ENCODE peak calls at places on chromosomes 16 and 17, in six cellular contexts. Z is body of pancreas; X is HuH-7; M is posterior cingulate gyrus; U is stimulated activated CD4-positive, alpha-beta T cell treated with anti-CD3 and anti-CD28 coated beads, Interleukin-4, amount 100 ng/mL, for 24 hours; G is NCI-H1092. F is an unnamed sample.

GRCh38 chr17:19319771-19320505 is 42.6 kb downstream of the B9D1 start:
- DNase-seq in Z (no peak), X (no peak), M (peak), U (no peak), G (no peak), F (no peak)

GRCh38 chr17:81076097-81076754 is 41.3 kb downstream of the BAIAP2 start:
- DNase-seq in Z (no peak), X (no peak), M (peak), U (no peak), G (no peak), F (no peak)

GRCh38 chr16:21301168-21301894 is 23.2 kb upstream of the CRYM start:
- DNase-seq in Z (peak), X (peak), M (peak), U (peak), G (peak), F (peak)

GRCh38 chr17:36778458-36778857 is 158.8 kb upstream of the LHX1 start:
- DNase-seq in Z (no peak), X (no peak), M (no peak), U (no peak), G (no peak), F (no peak)

GRCh38 chr17:64097196-64097936 is 32.6 kb downstream of the ERN1 start:
- DNase-seq in Z (no peak), X (no peak), M (no peak), U (no peak), G (no peak), F (no peak)

GRCh38 chr17:81387235-81388060 is 7.8 kb upstream of the BAHCC1 start:
- DNase-seq in Z (peak), X (peak), M (peak), U (peak), G (no peak), F (no peak)

GRCh38 chr17:12250973-12251372 is 230.3 kb downstream of the MAP2K4 start:
- DNase-seq in Z (no peak), X (no peak), M (no peak), U (no peak), G (no peak), F (no peak)

GRCh38 chr17:37543527-37544122 is 53.9 kb downstream of the DUSP14 start:
- DNase-seq in Z (no peak), X (no peak), M (no peak), U (no peak), G (no peak), F (no peak)

GRCh38 chr17:67421869-67422273 is 44.8 kb downstream of the PITPNC1 start:
- DNase-seq in Z (peak), X (no peak), M (no peak), U (peak), G (no peak), F (no peak)